ENCODE peak calls at places on chromosomes 4 and X, in seven cellular contexts. F, R, Y, W, J, H and E are unnamed samples.

GRCh38 chr4:13476915-13477314 is 7.2 kb downstream of the RAB28 start:
- DNase-seq in W (no peak), H (no peak), F (peak), Y (no peak), R (peak), J (no peak), E (no peak)

GRCh38 chr4:128220286-128221235 is 67.1 kb downstream of the PGRMC2 start:
- DNase-seq in H (peak), J (no peak), R (peak), F (no peak), Y (no peak), W (no peak), E (no peak)

GRCh38 chrX:71128915-71129765 is 10.7 kb downstream of the MED12 start:
- DNase-seq in F (peak), Y (peak), H (peak), J (peak), R (peak), W (peak), E (peak)

GRCh38 chr4:129862461-129862860 is 766.5 kb downstream of the C4orf33 start:
- DNase-seq in F (no peak), R (no peak), W (no peak), J (no peak), Y (no peak), H (peak), E (no peak)

GRCh38 chr4:40254961-40255721 is 58.3 kb downstream of the RHOH start:
- DNase-seq in J (no peak), W (no peak), F (peak), Y (no peak), H (no peak), R (peak), E (no peak)

GRCh38 chr4:178632415-178632814 is 1190.2 kb upstream of the AGA start:
- DNase-seq in R (no peak), J (no peak), H (no peak), F (no peak), W (no peak), Y (no peak), E (no peak)

GRCh38 chrX:152850465-152850864 is 19.6 kb downstream of the NSDHL start:
- DNase-seq in J (no peak), F (no peak), H (no peak), W (no peak), Y (no peak), R (no peak), E (no peak)

GRCh38 chr4:7811536-7812190 is 128.0 kb downstream of the AFAP1 start:
- DNase-seq in J (peak), W (no peak), R (peak), F (peak), H (no peak), Y (peak), E (peak)

GRCh38 chr4:129362685-129363274 is 266.8 kb downstream of the C4orf33 start:
- DNase-seq in R (peak), H (peak), J (peak), Y (peak), W (no peak), F (peak), E (peak)

GRCh38 chrX:105745863-105746262 is 76.5 kb upstream of the NRK start:
- DNase-seq in R (no peak), Y (no peak), H (no peak), W (no peak), J (no peak), F (no peak), E (no peak)

GRCh38 chr4:100391913-100392312 is 125.9 kb downstream of the EMCN start:
- DNase-seq in F (no peak), J (no peak), H (no peak), Y (no peak), W (no peak), R (peak), E (no peak)

GRCh38 chr4:165328101-165328425 is 594 bp downstream of the MSMO1 start:
- DNase-seq in F (no peak), R (no peak), J (no peak), W (no peak), Y (no peak), H (peak), E (no peak)

GRCh38 chr4:116796022-116796421 is 289.4 kb downstream of the TRAM1L1 start:
- DNase-seq in H (peak), F (no peak), J (no peak), Y (no peak), R (no peak), W (no peak), E (no peak)

GRCh38 chr4:136424052-136424451 is 1108.2 kb downstream of the PCDH18 start:
- DNase-seq in R (no peak), Y (no peak), J (no peak), W (no peak), H (no peak), F (no peak), E (no peak)

DNA sequence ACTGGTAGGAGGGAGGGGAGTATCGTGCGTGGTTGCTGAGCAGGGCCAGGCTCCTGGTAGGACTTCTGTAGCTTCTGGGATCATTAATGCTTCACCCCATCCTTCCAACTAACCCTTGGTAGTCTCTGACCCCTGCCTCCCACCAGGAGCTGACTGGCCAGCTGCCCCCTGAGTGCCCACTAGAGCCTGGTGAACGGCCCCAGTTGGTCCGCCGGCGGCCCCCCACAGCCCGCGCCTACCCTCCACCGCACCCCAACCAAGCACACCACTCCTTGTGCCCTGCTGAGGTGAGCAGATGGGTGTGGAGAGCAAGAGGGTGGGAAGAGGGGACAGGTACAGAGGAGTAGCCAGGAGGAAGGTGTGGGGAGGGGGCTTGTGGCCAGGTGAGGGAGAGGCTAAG is 4.9 kb downstream of the CCDC120 start:
- DNase-seq in R (no peak), F (no peak), J (no peak), Y (no peak), W (no peak), H (peak), E (no peak)
- H3K4me3 ChIP-seq in R (no peak), F (no peak), J (no peak), Y (no peak), W (no peak), H (no peak), E (no peak)

DNA sequence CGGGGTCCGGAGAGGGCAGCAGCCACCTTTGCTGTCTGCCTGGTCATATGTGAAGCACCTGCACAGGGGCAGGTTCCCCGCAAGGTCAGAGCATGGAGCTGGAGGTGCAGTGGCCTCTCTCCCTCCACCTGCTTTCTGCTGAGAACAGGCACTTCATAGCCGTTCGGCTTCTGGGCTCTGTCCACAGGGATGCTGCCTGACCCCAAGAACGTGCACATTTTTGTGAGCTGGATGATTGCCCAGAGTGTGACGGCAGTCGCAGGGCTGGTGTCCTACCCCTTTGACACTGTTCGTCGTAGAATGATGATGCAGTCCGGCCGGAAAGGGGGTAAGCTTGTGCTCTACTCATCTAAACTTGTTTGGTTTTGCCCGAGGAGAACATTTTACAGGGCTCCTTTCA is 2.5 kb downstream of the SLC25A4 start:
- DNase-seq in W (no peak), F (no peak), J (peak), R (no peak), H (no peak), Y (peak), E (no peak)
- H3K4me3 ChIP-seq in W (no peak), F (no peak), J (peak), R (no peak), H (no peak), Y (no peak), E (no peak)

GRCh38 chr4:6469898-6470501 is 2.4 kb downstream of the PPP2R2C start:
- DNase-seq in Y (peak), F (no peak), J (no peak), H (no peak), R (no peak), W (peak), E (no peak)
- H3K4me3 ChIP-seq in Y (no peak), F (peak), J (peak), H (peak), R (peak), W (peak), E (no peak)

GRCh38 chr4:118033148-118034060 is 882 bp upstream of the NDST3 start:
- DNase-seq in H (peak), R (peak), J (no peak), Y (peak), W (no peak), F (peak), E (peak)

GRCh38 chr4:118034061-118034785 is at the start of gene NDST3:
- DNase-seq in R (peak), F (peak), Y (peak), J (no peak), W (no peak), H (peak), E (peak)

GRCh38 chr4:118036336-118036735 is 2.0 kb downstream of the NDST3 start:
- DNase-seq in R (no peak), J (no peak), Y (no peak), W (no peak), F (no peak), H (no peak), E (no peak)

GRCh38 chr4:118035309-118035708 is 1.0 kb downstream of the NDST3 start:
- DNase-seq in F (no peak), J (no peak), H (no peak), Y (no peak), R (no peak), W (no peak), E (no peak)

GRCh38 chr4:118032691-118033090 is 1.6 kb upstream of the NDST3 start:
- DNase-seq in H (peak), J (no peak), Y (no peak), R (no peak), F (peak), W (no peak), E (no peak)
- H3K4me3 ChIP-seq in H (peak), J (peak), Y (no peak), R (no peak), F (no peak), W (no peak), E (peak)

GRCh38 chrX:50643525-50644137 is 170.4 kb downstream of the SHROOM4 start:
- DNase-seq in R (no peak), J (peak), Y (peak), W (no peak), H (no peak), F (no peak), E (no peak)
- H3K4me3 ChIP-seq in R (no peak), J (peak), Y (no peak), W (peak), H (no peak), F (no peak), E (no peak)

GRCh38 chrX:40156472-40157227 is 58.9 kb upstream of the BCOR start:
- DNase-seq in J (no peak), Y (peak), H (peak), R (no peak), W (no peak), F (no peak), E (no peak)
- H3K4me3 ChIP-seq in J (no peak), Y (no peak), H (peak), R (no peak), W (no peak), F (no peak), E (no peak)